ENCODE peak calls at places on chromosomes 11 and 22, in five cellular contexts. R is ovary, V is IMR-90, T is A549, H is transverse colon. W is an unnamed sample. For H3K4me1 and H3K9me3, the result is how much of the 10 kb centered on the place peaks cover.

GRCh38 chr11:12552677-12553076 is 121.5 kb upstream of the TEAD1 start:
- DNase-seq in R (no peak), V (peak), T (no peak), H (peak), W (peak)

GRCh38 chr11:69170704-69171103 is 15.0 kb downstream of the SMIM38 start:
- DNase-seq in R (no peak), V (no peak), T (no peak), H (no peak), W (no peak)

GRCh38 chr22:33785283-33785991 is 134.8 kb downstream of the LARGE1 start:
- DNase-seq in R (no peak), V (peak), T (no peak), H (no peak), W (no peak)

GRCh38 chr11:47886096-47886495 is 37.9 kb upstream of the NUP160 start:
- DNase-seq in R (no peak), V (peak), T (peak), H (no peak), W (peak)

GRCh38 chr11:67345949-67346819 is 7.2 kb downstream of the POLD4 start:
- DNase-seq in R (no peak), V (peak), T (peak), H (peak), W (no peak)

GRCh38 chr22:44455151-44455962 is 42.7 kb downstream of the RTL6 start:
- DNase-seq in R (no peak), V (no peak), T (no peak), H (peak), W (no peak)

GRCh38 chr11:129946256-129946655 is 50.9 kb upstream of the NFRKB start:
- DNase-seq in R (no peak), V (peak), T (no peak), H (no peak), W (no peak)

GRCh38 chr11:57487021-57487778 is 26.9 kb downstream of the RTN4RL2 start:
- DNase-seq in R (no peak), V (no peak), T (no peak), H (no peak), W (no peak)

DNA sequence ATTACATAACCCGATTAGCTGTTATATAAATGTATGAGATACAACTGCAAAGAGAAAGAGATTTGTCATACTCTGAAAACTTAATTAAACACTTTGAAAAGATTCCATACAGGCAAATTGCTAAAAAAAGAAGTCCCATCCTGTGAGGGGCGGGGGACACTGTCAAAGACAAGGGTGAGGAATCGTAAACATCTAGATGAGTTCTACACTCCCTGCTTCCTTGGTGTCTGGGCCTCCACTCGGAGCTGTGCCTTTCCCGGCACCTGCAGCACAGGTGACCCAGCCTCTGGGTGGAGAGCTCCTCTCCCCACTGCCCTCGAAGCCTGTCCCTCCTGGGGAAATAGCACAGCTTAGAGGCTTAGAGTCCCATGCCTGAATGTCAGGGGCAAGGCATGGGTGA is 69.2 kb upstream of the CRYBB3 start:
- DNase-seq in R (no peak), V (no peak), T (no peak), H (peak), W (no peak)
- H3K4me1 ChIP-seq in R (under half), V (under half), T (under half), H (under half), W (under half)

DNA sequence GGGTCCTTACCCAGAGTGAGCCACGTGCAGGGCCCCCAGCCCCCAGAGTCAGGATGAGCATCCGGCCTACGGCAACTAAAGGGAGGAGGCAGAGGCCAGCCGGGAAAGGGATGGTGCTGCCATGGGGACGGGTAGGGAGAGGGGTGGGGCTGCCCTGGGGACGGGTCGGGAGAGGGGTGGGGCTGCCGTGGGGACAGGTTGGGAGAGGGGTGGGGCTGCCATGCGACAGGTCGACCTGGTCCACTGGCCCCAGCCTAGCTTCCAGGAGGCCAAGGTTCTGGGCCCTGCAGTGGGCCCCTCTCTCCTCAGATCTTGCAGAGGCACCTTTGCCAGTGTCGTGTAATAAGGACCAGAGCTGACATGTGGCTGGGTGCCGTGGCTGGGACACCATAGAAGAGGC is 187.7 kb downstream of the BRD1 start:
- DNase-seq in R (no peak), V (no peak), T (no peak), H (no peak), W (no peak)
- H3K9me3 ChIP-seq in R (under half), V (under half), T (under half), H (under half), W (under half)

GRCh38 chr11:931385-931784 is 5.7 kb downstream of the AP2A2 start:
- DNase-seq in R (no peak), V (no peak), T (no peak), H (no peak), W (no peak)
- H3K4me1 ChIP-seq in R (under half), V (under half), T (under half), H (half or more), W (under half)

DNA sequence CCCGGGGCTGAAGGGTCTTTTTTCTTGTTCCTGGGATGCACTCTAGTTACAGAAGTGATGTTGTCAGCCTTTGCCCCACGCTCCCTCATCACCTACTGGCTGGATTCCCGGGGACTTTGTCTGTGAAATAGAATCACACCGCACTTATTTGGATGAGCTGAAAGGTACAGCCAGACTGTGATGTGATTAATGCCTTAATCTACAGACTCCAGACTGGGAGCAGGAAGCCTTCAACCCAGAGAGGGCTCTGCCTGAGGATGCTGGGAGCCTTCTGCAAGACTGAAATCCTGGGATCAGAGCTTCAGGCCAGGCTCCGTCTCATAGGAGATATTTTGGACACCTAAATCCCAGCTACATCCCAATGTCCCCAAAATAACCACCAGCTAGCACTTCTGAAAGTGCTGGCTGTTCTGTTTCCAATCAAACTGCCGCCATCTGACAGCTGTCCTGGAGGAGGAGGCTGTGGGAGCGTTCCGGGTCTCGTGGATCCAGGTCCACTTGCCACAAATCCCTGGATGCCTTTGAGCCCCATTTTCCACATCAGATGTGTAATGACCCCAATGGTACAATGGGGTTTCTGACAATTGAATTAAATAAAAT is 688.5 kb downstream of the TBC1D22A start:
- DNase-seq in R (no peak), V (no peak), T (no peak), H (no peak), W (no peak)
- H3K9me3 ChIP-seq in R (under half), V (half or more), T (under half), H (under half), W (under half)

GRCh38 chr22:46547179-46547882 is 9.9 kb upstream of the CELSR1 start:
- DNase-seq in R (no peak), V (peak), T (peak), H (no peak), W (no peak)
- H3K4me1 ChIP-seq in R (under half), V (under half), T (under half), H (under half), W (under half)

DNA sequence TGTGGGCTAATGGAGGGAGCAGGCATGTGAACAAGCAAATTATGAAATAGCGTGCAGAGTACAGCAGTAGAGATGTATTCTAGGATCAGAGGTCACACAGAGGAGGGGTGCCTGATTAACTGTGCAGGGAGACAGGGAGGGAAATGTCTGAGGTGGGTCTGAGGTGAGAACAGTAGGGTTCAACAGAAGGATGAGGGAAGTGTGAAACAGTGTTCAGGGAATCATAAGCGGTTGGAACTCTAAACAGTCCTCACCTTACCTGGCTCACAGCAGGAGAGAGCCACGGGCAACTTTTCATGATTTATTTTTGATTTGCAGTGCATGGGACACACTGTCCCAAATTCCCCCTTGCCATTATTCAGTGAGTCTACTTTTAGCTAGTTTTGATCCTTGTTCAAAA is 90.5 kb downstream of the PIWIL4 start:
- DNase-seq in R (no peak), V (no peak), T (no peak), H (no peak), W (no peak)
- H3K9me3 ChIP-seq in R (under half), V (under half), T (under half), H (under half), W (under half)

GRCh38 chr11:830295-831131 is 2.2 kb upstream of the CD151 start:
- DNase-seq in R (peak), V (no peak), T (no peak), H (peak), W (peak)
- H3K4me1 ChIP-seq in R (under half), V (under half), T (half or more), H (half or more), W (under half)

W was measured in aorta.